ENCODE peak calls at places on chromosomes 12 and 14, in eight cellular contexts. R, O, B, E, H, M, Y and F are unnamed samples.

GRCh38 chr12:131927110-131928079 is 1.7 kb upstream of the PUS1 start:
- DNase-seq in R (no peak), O (no peak), B (no peak), E (no peak), H (no peak), M (no peak), Y (no peak), F (no peak)

GRCh38 chr12:102444707-102445106 is 35.7 kb downstream of the IGF1 start:
- DNase-seq in R (no peak), O (no peak), B (no peak), E (no peak), H (no peak), M (no peak), Y (no peak), F (no peak)

GRCh38 chr12:50922820-50923219 is 29.5 kb upstream of the HIGD1C start:
- DNase-seq in R (no peak), O (no peak), B (no peak), E (no peak), H (peak; percentile 4), M (no peak), Y (peak; percentile 70), F (no peak)

GRCh38 chr12:50322196-50322595 is 38.9 kb upstream of the LIMA1 start:
- DNase-seq in R (no peak), O (no peak), B (no peak), E (no peak), H (no peak), M (no peak), Y (no peak), F (no peak)

GRCh38 chr14:69610859-69611263 is 535 bp upstream of the SUSD6 start:
- DNase-seq in R (no peak), O (peak; percentile 10), B (no peak), E (no peak), H (no peak), M (no peak), Y (peak; percentile 45), F (no peak)

GRCh38 chr12:24479131-24479530 is 469.8 kb downstream of the BCAT1 start:
- DNase-seq in R (no peak), O (peak; percentile 5), B (no peak), E (no peak), H (no peak), M (no peak), Y (no peak), F (no peak)

GRCh38 chr12:10363922-10364838 is 25.7 kb downstream of the KLRK1 start:
- DNase-seq in R (peak; percentile 56), O (peak; percentile 47), B (peak; percentile 63), E (peak; percentile 29), H (no peak), M (no peak), Y (peak; percentile 45), F (no peak)

GRCh38 chr12:124763594-124763979 is 100.1 kb downstream of the SCARB1 start:
- DNase-seq in R (no peak), O (no peak), B (no peak), E (no peak), H (no peak), M (no peak), Y (peak; percentile 56), F (no peak)

GRCh38 chr12:101204598-101205304 is 5.3 kb downstream of the SLC5A8 start:
- DNase-seq in R (no peak), O (no peak), B (no peak), E (no peak), H (no peak), M (no peak), Y (no peak), F (no peak)

GRCh38 chr12:40012709-40013108 is 93.2 kb downstream of the SLC2A13 start:
- DNase-seq in R (no peak), O (no peak), B (no peak), E (no peak), H (no peak), M (no peak), Y (no peak), F (no peak)

GRCh38 chr12:57270966-57271470 is 20.0 kb upstream of the STAC3 start:
- DNase-seq in R (no peak), O (no peak), B (no peak), E (no peak), H (no peak), M (no peak), Y (no peak), F (no peak)

GRCh38 chr12:83168756-83169155 is 482.1 kb downstream of the TMTC2 start:
- DNase-seq in R (no peak), O (no peak), B (no peak), E (no peak), H (no peak), M (no peak), Y (no peak), F (no peak)

GRCh38 chr12:67042697-67043131 is 226.4 kb upstream of the CAND1 start:
- DNase-seq in R (peak; percentile 35), O (peak; percentile 41), B (no peak), E (no peak), H (no peak), M (no peak), Y (peak; percentile 41), F (no peak)

GRCh38 chr14:104889374-104889755 is 24.3 kb downstream of the CEP170B start:
- DNase-seq in R (no peak), O (no peak), B (no peak), E (no peak), H (no peak), M (no peak), Y (no peak), F (no peak)

GRCh38 chr12:131640436-131640969 is 70.4 kb upstream of the SFSWAP start:
- DNase-seq in R (no peak), O (no peak), B (no peak), E (no peak), H (no peak), M (no peak), Y (no peak), F (no peak)

GRCh38 chr14:102878174-102878969 is 44.1 kb upstream of the AMN start:
- DNase-seq in R (no peak), O (no peak), B (no peak), E (no peak), H (no peak), M (no peak), Y (no peak), F (no peak)

GRCh38 chr12:76241371-76241770 is 106.8 kb downstream of the BBS10 start:
- DNase-seq in R (no peak), O (no peak), B (no peak), E (no peak), H (no peak), M (no peak), Y (no peak), F (no peak)

GRCh38 chr14:91154851-91155625 is 41.2 kb downstream of the DGLUCY start:
- DNase-seq in R (peak; percentile 63), O (peak; percentile 34), B (no peak), E (no peak), H (no peak), M (peak; percentile 29), Y (peak; percentile 72), F (no peak)

GRCh38 chr14:22218729-22219128 is 370.3 kb downstream of the DAD1 start:
- DNase-seq in R (no peak), O (no peak), B (no peak), E (no peak), H (no peak), M (no peak), Y (no peak), F (no peak)

GRCh38 chr14:22226381-22226780 is 362.6 kb downstream of the DAD1 start:
- DNase-seq in R (no peak), O (peak; percentile 30), B (no peak), E (no peak), H (no peak), M (no peak), Y (no peak), F (no peak)

GRCh38 chr14:22220427-22220826 is 368.6 kb downstream of the DAD1 start:
- DNase-seq in R (peak; percentile 28), O (peak; percentile 17), B (no peak), E (no peak), H (no peak), M (no peak), Y (no peak), F (no peak)

GRCh38 chr14:22225526-22226133 is 363.4 kb downstream of the DAD1 start:
- DNase-seq in R (peak; percentile 60), O (peak; percentile 16), B (no peak), E (no peak), H (no peak), M (no peak), Y (no peak), F (no peak)

GRCh38 chr14:22221508-22221907 is 367.5 kb downstream of the DAD1 start:
- DNase-seq in R (peak; percentile 35), O (peak; percentile 41), B (no peak), E (no peak), H (no peak), M (peak; percentile 12), Y (peak; percentile 29), F (no peak)
- TF ChIP-seq CTCF in R (peak; percentile 55), O (peak; percentile 18), B (peak; percentile 34), E (no peak), H (peak; percentile 36), M (peak; percentile 4), Y (peak; percentile 46), F (peak; percentile 14)

DNA sequence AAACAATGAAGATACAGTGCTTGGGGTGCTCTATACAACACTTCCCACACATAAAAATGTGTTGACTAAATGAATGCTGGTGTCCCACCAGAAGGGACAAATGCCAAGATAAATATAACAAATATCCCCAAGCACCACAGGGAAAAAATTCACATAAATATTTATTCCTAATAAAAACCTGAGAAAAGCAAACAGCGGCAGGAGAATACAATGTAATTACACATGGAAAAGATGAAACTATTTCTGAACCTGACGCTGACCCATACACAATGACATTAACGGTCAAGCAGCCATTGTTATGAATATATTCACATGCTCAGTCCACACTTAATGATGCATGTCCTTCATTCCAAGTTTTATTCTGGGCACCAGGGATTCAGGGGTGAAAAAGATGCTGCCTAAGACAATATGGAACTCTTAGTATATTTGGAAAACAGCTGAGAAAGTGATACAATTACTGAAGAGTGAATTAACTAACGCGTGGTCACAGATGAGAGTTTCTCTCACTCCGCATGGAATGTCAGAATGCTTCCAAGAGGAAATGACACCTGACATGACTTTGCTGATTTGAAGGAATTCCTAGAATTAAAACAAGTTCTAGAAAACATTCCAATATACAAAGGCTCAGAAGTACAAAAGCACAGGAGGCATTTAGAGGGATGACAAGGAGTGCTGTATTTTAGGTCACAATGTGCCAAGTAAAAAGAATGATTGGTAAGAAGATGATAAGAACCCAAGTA is 27.9 kb upstream of the PTPRR start:
- DNase-seq in R (no peak), O (no peak), B (no peak), E (no peak), H (no peak), M (no peak), Y (no peak), F (no peak)
- TF ChIP-seq CTCF in R (no peak), O (no peak), B (no peak), E (no peak), H (no peak), M (no peak), Y (no peak), F (no peak)

DNA sequence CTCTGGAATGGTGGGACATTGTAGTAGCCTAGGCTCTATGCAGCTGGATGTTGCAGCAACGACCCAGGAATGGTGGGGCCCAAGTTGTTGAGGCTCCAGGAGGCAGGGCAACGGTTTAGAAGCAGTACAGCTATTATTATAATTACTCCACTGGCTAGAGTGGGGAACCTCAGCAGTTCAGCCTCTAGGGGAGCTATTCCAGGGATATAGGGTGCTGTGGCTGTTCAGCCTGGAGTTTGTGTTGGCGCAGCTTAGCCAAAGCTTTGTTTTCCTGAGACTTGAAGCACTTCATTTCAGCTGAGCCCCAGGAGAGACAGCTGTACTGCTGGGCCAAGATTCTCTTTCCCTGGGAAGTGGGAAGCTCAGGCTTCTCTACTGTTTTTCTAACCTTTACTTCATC is 1023.0 kb upstream of the ATXN7L3B start:
- DNase-seq in R (no peak), O (no peak), B (no peak), E (no peak), H (no peak), M (peak; percentile 8), Y (no peak), F (no peak)
- TF ChIP-seq CTCF in R (no peak), O (no peak), B (no peak), E (no peak), H (no peak), M (no peak), Y (no peak), F (no peak)

GRCh38 chr12:115866909-115867525 is 410.5 kb downstream of the MED13L start:
- DNase-seq in R (no peak), O (peak; percentile 54), B (no peak), E (no peak), H (no peak), M (no peak), Y (no peak), F (no peak)
- TF ChIP-seq CTCF in R (no peak), O (no peak), B (no peak), E (peak; percentile 7), H (no peak), M (peak; percentile 38), Y (no peak), F (no peak)